ENCODE peak calls at places on chromosomes 2 and 18, in five cellular contexts. S is HFF-Myc, R is brain microvascular endothelial cell, G is fibroblast of mammary gland, U is AG04450. K is an unnamed sample.

GRCh38 chr18:50397023-50397422 is 22.2 kb downstream of the SKA1 start:
- DNase-seq in R (no peak), G (no peak), U (no peak), S (no peak), K (no peak)

GRCh38 chr2:54040685-54041084 is 69.9 kb upstream of the PSME4 start:
- DNase-seq in S (no peak), U (no peak), R (no peak), G (no peak), K (no peak)

GRCh38 chr2:71778514-71779305 is 325.3 kb downstream of the DYSF start:
- DNase-seq in S (no peak), R (no peak), U (no peak), G (no peak), K (no peak)

GRCh38 chr2:28374331-28374730 is 18.3 kb upstream of the FOSL2 start:
- DNase-seq in S (no peak), U (no peak), G (no peak), R (no peak), K (no peak)

GRCh38 chr18:31039426-31039825 is 3.1 kb downstream of the DSC3 start:
- DNase-seq in S (no peak), U (no peak), R (no peak), G (no peak), K (no peak)

GRCh38 chr2:138036522-138036921 is 72.2 kb downstream of the HNMT start:
- DNase-seq in R (no peak), S (no peak), U (no peak), G (peak), K (no peak)

GRCh38 chr2:205033431-205033830 is 488.2 kb downstream of the PARD3B start:
- DNase-seq in R (no peak), G (no peak), S (no peak), U (no peak), K (no peak)

GRCh38 chr2:15559800-15560403 is 1.2 kb downstream of the NBAS start:
- DNase-seq in S (no peak), R (no peak), G (no peak), U (no peak), K (no peak)

GRCh38 chr2:88658890-88659881 is 31.9 kb upstream of the EIF2AK3 start:
- DNase-seq in G (peak), S (peak), U (no peak), R (peak), K (no peak)

GRCh38 chr2:106161938-106162814 is 31.9 kb downstream of the UXS1 start:
- DNase-seq in G (no peak), R (no peak), U (no peak), S (no peak), K (peak)

GRCh38 chr2:230879891-230880290 is 15.1 kb downstream of the ITM2C start:
- DNase-seq in G (no peak), R (no peak), S (no peak), U (no peak), K (no peak)

GRCh38 chr2:73931531-73932500 is 5.1 kb downstream of the DGUOK start:
- DNase-seq in R (peak), S (no peak), U (no peak), G (peak), K (no peak)

GRCh38 chr2:28613616-28614501 is 118.0 kb downstream of the PLB1 start:
- DNase-seq in G (peak), S (no peak), U (peak), R (peak), K (peak)

GRCh38 chr2:128421286-128421685 is 102.6 kb upstream of the HS6ST1 start:
- DNase-seq in G (no peak), U (no peak), S (no peak), R (no peak), K (no peak)

GRCh38 chr2:80548469-80548868 is 243.9 kb upstream of the LRRTM1 start:
- DNase-seq in U (no peak), G (no peak), R (no peak), S (no peak), K (no peak)

GRCh38 chr2:179486969-179487752 is 222.5 kb upstream of the SESTD1 start:
- DNase-seq in G (no peak), U (no peak), S (peak), R (no peak), K (peak)

GRCh38 chr2:118669639-118670038 is 177.8 kb downstream of the EN1 start:
- DNase-seq in R (no peak), U (no peak), S (no peak), G (peak), K (no peak)

GRCh38 chr2:53104263-53104662 is 663.3 kb upstream of the CHAC2 start:
- DNase-seq in R (peak), S (no peak), G (peak), U (peak), K (peak)

GRCh38 chr2:128280901-128281321 is 37.8 kb downstream of the HS6ST1 start:
- DNase-seq in R (no peak), U (no peak), G (no peak), S (no peak), K (no peak)

GRCh38 chr2:15152382-15152781 is 408.8 kb downstream of the NBAS start:
- DNase-seq in U (no peak), G (peak), R (no peak), S (no peak), K (no peak)

GRCh38 chr2:159795781-159796667 is 2.0 kb downstream of the CD302 start:
- DNase-seq in R (no peak), U (no peak), G (no peak), S (no peak), K (no peak)

GRCh38 chr2:126832757-126833156 is 65.9 kb upstream of the TEX51 start:
- DNase-seq in S (no peak), U (no peak), G (no peak), R (no peak), K (no peak)

GRCh38 chr2:47652041-47652713 is 130.8 kb upstream of the MSH6 start:
- DNase-seq in G (no peak), S (no peak), U (no peak), R (no peak), K (no peak)

GRCh38 chr2:236380051-236380612 is 115.9 kb upstream of the ASB18 start:
- DNase-seq in S (no peak), G (no peak), U (no peak), R (no peak), K (no peak)

GRCh38 chr2:160271166-160272086 is 71.4 kb upstream of the ITGB6 start:
- DNase-seq in S (no peak), U (no peak), R (no peak), G (no peak), K (no peak)

GRCh38 chr2:227267406-227268115 is 57.5 kb upstream of the MFF start:
- DNase-seq in R (no peak), U (no peak), S (no peak), G (no peak), K (no peak)

GRCh38 chr18:48769006-48769646 is 181.6 kb downstream of the SMAD7 start:
- DNase-seq in U (no peak), S (no peak), R (no peak), G (no peak), K (no peak)

GRCh38 chr2:9614562-9614961 is 16.2 kb downstream of the YWHAQ start:
- DNase-seq in R (no peak), G (no peak), U (no peak), S (no peak), K (no peak)

GRCh38 chr2:162245737-162246136 is 2.5 kb upstream of the FAP start:
- DNase-seq in G (peak), R (peak), S (no peak), U (no peak), K (no peak)

GRCh38 chr2:199684168-199684567 is 166.8 kb downstream of the FTCDNL1 start:
- DNase-seq in U (no peak), S (no peak), G (no peak), R (no peak), K (no peak)

GRCh38 chr2:241933175-241933911 is 63.8 kb downstream of the RTP5 start:
- DNase-seq in U (no peak), G (peak), S (no peak), R (peak), K (no peak)

GRCh38 chr2:200528228-200528627 is 2.2 kb downstream of the SGO2 start:
- DNase-seq in U (no peak), R (no peak), G (no peak), S (no peak), K (no peak)

GRCh38 chr2:84904717-84905174 is 710 bp upstream of the TMSB10 start:
- DNase-seq in R (peak), S (no peak), U (no peak), G (peak), K (no peak)

GRCh38 chr2:42064417-42064942 is 16.7 kb downstream of the PKDCC start:
- DNase-seq in G (peak), S (no peak), R (peak), U (peak), K (no peak)

GRCh38 chr2:239385096-239386000 is 15.5 kb downstream of the HDAC4 start:
- DNase-seq in U (no peak), R (no peak), G (no peak), S (no peak), K (no peak)

GRCh38 chr18:54671291-54671881 is 80.3 kb downstream of the DYNAP start:
- DNase-seq in G (peak), U (no peak), S (no peak), R (peak), K (no peak)

GRCh38 chr2:2333076-2333475 is 2.0 kb upstream of the MYT1L start:
- DNase-seq in R (no peak), G (no peak), S (no peak), U (no peak), K (no peak)

GRCh38 chr2:107303964-107304363 is 418.0 kb upstream of the ST6GAL2 start:
- DNase-seq in R (peak), U (no peak), G (peak), S (no peak), K (no peak)

GRCh38 chr2:101349893-101350662 is 37.2 kb downstream of the CREG2 start:
- DNase-seq in G (peak), S (no peak), U (peak), R (peak), K (no peak)

GRCh38 chr2:219252570-219252899 is 508 bp upstream of the TUBA4B start:
- DNase-seq in S (no peak), G (no peak), R (no peak), U (no peak), K (no peak)

GRCh38 chr2:219254590-219255219 is 987 bp upstream of the TUBA4A start:
- DNase-seq in G (no peak), S (no peak), R (no peak), U (no peak), K (no peak)

GRCh38 chr2:219252084-219252483 is 959 bp upstream of the TUBA4B start:
- DNase-seq in G (no peak), U (no peak), R (no peak), S (no peak), K (no peak)

GRCh38 chr2:219252900-219253752 is at the start of gene TUBA4B:
- DNase-seq in R (peak), G (no peak), S (no peak), U (no peak), K (no peak)

GRCh38 chr2:219253753-219254589 is at the start of gene TUBA4A:
- DNase-seq in S (no peak), R (peak), U (no peak), G (peak), K (no peak)
- TF ChIP-seq CTCF in S (no peak), R (no peak), U (no peak), G (no peak), K (no peak)

GRCh38 chr2:112600634-112601033 is 16.2 kb downstream of the CHCHD5 start:
- DNase-seq in S (no peak), G (no peak), U (no peak), R (no peak), K (no peak)
- H3K4me3 ChIP-seq in S (no peak), G (no peak), U (no peak), R (no peak), K (no peak)

DNA sequence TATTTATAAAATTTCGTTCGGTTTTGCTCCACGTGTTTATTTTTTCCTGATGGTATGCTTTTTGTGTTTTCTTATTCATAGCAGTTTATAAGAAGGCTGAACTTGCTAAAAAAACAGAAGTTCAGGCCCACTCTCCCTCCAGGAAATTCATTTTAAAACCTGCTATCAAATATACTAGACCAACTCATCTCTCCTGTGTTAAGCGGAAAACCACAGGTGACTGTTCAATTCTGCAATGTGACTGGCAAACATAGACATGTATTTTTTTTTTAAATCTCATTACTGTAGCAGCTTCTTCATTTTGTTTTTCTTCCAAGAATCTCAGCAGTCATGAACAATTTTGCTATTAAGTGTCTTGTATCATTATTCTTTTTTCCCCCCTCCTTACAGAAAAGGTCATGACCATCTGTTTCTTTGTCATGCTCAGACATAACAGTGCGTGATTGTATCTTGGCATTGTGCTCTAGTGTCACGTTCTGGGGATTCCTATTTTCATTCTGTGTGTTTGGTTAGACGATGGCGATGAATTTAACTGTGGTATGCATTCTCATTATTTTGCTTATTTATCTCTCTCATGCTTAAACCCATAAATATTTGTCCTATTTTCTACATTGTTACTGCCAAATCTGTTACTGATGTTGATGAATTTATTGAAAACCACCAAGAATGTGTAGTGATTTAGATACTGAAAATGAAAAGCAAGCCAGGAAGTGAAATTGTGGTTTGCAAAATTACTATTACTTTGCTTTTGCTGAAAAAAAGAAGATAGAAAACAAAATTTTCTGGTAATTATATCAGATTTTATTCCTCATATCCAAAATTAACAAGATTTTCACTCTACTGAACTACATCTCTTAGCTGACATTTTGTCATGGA is 74.6 kb upstream of the UNC80 start:
- DNase-seq in U (no peak), S (no peak), G (no peak), R (no peak), K (no peak)
- TF ChIP-seq CTCF in U (no peak), S (no peak), G (no peak), R (no peak), K (no peak)

GRCh38 chr2:50181212-50181611 is 850.7 kb downstream of the NRXN1 start:
- DNase-seq in R (no peak), U (no peak), G (no peak), S (no peak), K (no peak)
- H3K4me3 ChIP-seq in R (no peak), U (no peak), G (no peak), S (no peak), K (no peak)

GRCh38 chr2:198465970-198466369 is 661.6 kb downstream of the PLCL1 start:
- DNase-seq in R (no peak), U (no peak), G (no peak), S (no peak), K (no peak)

GRCh38 chr2:198476007-198476406 is 671.6 kb downstream of the PLCL1 start:
- DNase-seq in G (no peak), U (no peak), R (no peak), S (no peak), K (no peak)

GRCh38 chr2:198471291-198471690 is 666.9 kb downstream of the PLCL1 start:
- DNase-seq in R (no peak), G (no peak), S (no peak), U (no peak), K (no peak)
- TF ChIP-seq CTCF in R (peak), G (no peak), S (peak), U (peak), K (peak)

DNA sequence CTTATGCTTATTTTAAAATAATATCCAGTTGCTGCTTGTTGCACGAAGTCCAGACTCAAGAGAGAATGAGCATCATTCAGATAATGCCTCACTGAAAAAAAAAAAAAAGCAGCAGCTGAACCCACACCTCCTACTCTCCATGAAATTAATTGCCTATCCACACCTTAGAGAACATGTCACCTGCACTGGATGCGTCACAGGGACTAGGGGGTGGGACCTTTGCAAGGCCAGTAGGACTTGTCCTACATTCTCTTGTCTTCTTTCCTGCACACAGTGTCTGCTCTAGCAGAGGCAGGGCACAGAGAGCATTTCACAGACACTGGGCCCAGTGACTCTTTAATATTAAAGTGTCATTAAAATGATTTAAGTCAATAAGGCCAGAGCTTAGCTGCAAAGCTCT is at the start of gene ABCA12:
- DNase-seq in S (no peak), R (no peak), U (no peak), G (no peak), K (no peak)
- H3K4me3 ChIP-seq in S (no peak), R (no peak), U (no peak), G (no peak), K (peak)

DNA sequence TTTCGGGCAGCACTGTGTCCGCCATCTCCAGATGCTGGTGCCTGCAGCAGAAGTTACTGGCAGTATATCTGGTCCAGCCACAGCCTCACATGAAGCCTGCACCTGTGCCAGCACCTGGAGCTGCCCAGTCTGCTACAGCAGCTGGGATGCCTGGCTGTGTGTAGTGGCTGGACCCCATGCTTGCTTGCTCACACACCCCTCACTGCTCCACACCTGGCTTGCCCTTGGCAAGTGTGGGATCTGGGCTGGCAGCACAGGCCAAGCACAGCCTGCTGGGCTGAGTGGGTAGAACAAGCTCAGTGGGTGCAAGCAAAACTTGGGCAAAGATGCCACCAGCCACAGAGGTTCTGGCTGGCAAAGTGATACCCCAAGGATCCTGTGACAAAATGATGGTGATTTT is 209.4 kb upstream of the RASGRP3 start:
- DNase-seq in S (no peak), G (no peak), R (no peak), U (no peak), K (no peak)
- TF ChIP-seq CTCF in S (no peak), G (no peak), R (no peak), U (no peak), K (no peak)

GRCh38 chr2:37653805-37654378 is 17.6 kb downstream of the CDC42EP3 start:
- DNase-seq in S (no peak), R (no peak), G (no peak), U (no peak), K (no peak)
- H3K4me3 ChIP-seq in S (no peak), R (no peak), G (no peak), U (no peak), K (no peak)